ENCODE peak calls at places on chromosomes 6 and 20, in seven cellular contexts. H, S, E, O, I, W and D are unnamed samples.

GRCh38 chr20:24746351-24746685 is 202.8 kb upstream of the CST7 start:
- DNase-seq in H (no peak), S (no peak), E (no peak), O (peak), I (no peak), W (peak), D (no peak)

GRCh38 chr6:119284861-119285521 is 64.6 kb downstream of the MAN1A1 start:
- DNase-seq in H (no peak), S (peak), E (no peak), O (no peak), I (no peak), W (no peak), D (no peak)

GRCh38 chr6:152746172-152746553 is 4.4 kb upstream of the VIP start:
- DNase-seq in H (no peak), S (no peak), E (no peak), O (no peak), I (no peak), W (no peak), D (no peak)

GRCh38 chr20:50510706-50511401 is 671 bp downstream of the PTPN1 start:
- DNase-seq in H (no peak), S (no peak), E (no peak), O (no peak), I (no peak), W (no peak), D (peak)

GRCh38 chr6:15501806-15502450 is 160.9 kb downstream of the DTNBP1 start:
- DNase-seq in H (no peak), S (no peak), E (peak), O (no peak), I (peak), W (no peak), D (no peak)

GRCh38 chr6:17983712-17984111 is 3.7 kb downstream of the KIF13A start:
- DNase-seq in H (no peak), S (no peak), E (no peak), O (no peak), I (no peak), W (no peak), D (no peak)

GRCh38 chr6:100664274-100665040 is 199.7 kb upstream of the SIM1 start:
- DNase-seq in H (no peak), S (peak), E (no peak), O (no peak), I (peak), W (no peak), D (no peak)

GRCh38 chr20:1816384-1817381 is 78.5 kb upstream of the SIRPA start:
- DNase-seq in H (peak), S (no peak), E (no peak), O (no peak), I (no peak), W (no peak), D (no peak)

GRCh38 chr6:165573671-165574070 is 89.4 kb downstream of the PDE10A start:
- DNase-seq in H (no peak), S (no peak), E (peak), O (peak), I (no peak), W (no peak), D (peak)

GRCh38 chr6:10441004-10441654 is 26.3 kb upstream of the TFAP2A start:
- DNase-seq in H (peak), S (no peak), E (no peak), O (no peak), I (peak), W (no peak), D (no peak)

GRCh38 chr20:6685181-6685582 is 82.3 kb upstream of the BMP2 start:
- DNase-seq in H (no peak), S (no peak), E (no peak), O (no peak), I (no peak), W (no peak), D (no peak)

GRCh38 chr20:17808357-17808756 is 108.6 kb downstream of the BANF2 start:
- DNase-seq in H (peak), S (no peak), E (peak), O (peak), I (no peak), W (peak), D (no peak)

GRCh38 chr6:35452186-35453090 is at the start of gene FANCE:
- DNase-seq in H (peak), S (peak), E (peak), O (peak), I (peak), W (peak), D (peak)

GRCh38 chr6:46792635-46793034 is 554 bp upstream of the MEP1A start:
- DNase-seq in H (no peak), S (no peak), E (no peak), O (no peak), I (no peak), W (no peak), D (no peak)

GRCh38 chr6:125546827-125547226 is 202.6 kb upstream of the HEY2 start:
- DNase-seq in H (no peak), S (no peak), E (no peak), O (no peak), I (no peak), W (no peak), D (no peak)

GRCh38 chr6:68211242-68211795 is 423.8 kb upstream of the ADGRB3 start:
- DNase-seq in H (no peak), S (no peak), E (no peak), O (no peak), I (no peak), W (no peak), D (no peak)

GRCh38 chr20:47747663-47748031 is 37.6 kb downstream of the SULF2 start:
- DNase-seq in H (no peak), S (no peak), E (no peak), O (no peak), I (no peak), W (no peak), D (no peak)

GRCh38 chr6:135083992-135084915 is 29.6 kb upstream of the HBS1L start:
- DNase-seq in H (no peak), S (no peak), E (no peak), O (no peak), I (no peak), W (no peak), D (peak)

GRCh38 chr20:24961384-24962181 is 12.5 kb downstream of the CST7 start:
- DNase-seq in H (no peak), S (no peak), E (no peak), O (peak), I (no peak), W (no peak), D (no peak)

GRCh38 chr20:42742926-42743325 is 446.8 kb downstream of the PTPRT start:
- DNase-seq in H (no peak), S (no peak), E (no peak), O (no peak), I (no peak), W (no peak), D (no peak)

GRCh38 chr20:611047-611842 is 1.1 kb upstream of the TCF15 start:
- DNase-seq in H (no peak), S (no peak), E (no peak), O (no peak), I (no peak), W (no peak), D (no peak)

GRCh38 chr20:57001126-57001767 is 265.2 kb downstream of the BMP7 start:
- DNase-seq in H (no peak), S (no peak), E (no peak), O (no peak), I (no peak), W (no peak), D (no peak)

GRCh38 chr6:168169624-168170023 is 90.6 kb upstream of the FRMD1 start:
- DNase-seq in H (no peak), S (no peak), E (no peak), O (no peak), I (no peak), W (no peak), D (no peak)

GRCh38 chr6:167832497-167833395 is 6.0 kb downstream of the AFDN start:
- DNase-seq in H (no peak), S (peak), E (no peak), O (no peak), I (no peak), W (no peak), D (no peak)

GRCh38 chr6:128305976-128306375 is 214.4 kb downstream of the PTPRK start:
- DNase-seq in H (no peak), S (no peak), E (no peak), O (no peak), I (no peak), W (no peak), D (no peak)

GRCh38 chr6:41785689-41786450 is 1.6 kb upstream of the TOMM6 start:
- DNase-seq in H (no peak), S (no peak), E (no peak), O (no peak), I (no peak), W (no peak), D (no peak)

GRCh38 chr6:111776236-111777189 is 96.7 kb downstream of the FYN start:
- DNase-seq in H (no peak), S (peak), E (no peak), O (no peak), I (no peak), W (no peak), D (no peak)

GRCh38 chr20:43752051-43752360 is 25.2 kb upstream of the GTSF1L start:
- DNase-seq in H (no peak), S (no peak), E (no peak), O (no peak), I (no peak), W (no peak), D (no peak)

GRCh38 chr20:58344741-58345140 is 35.2 kb downstream of the RAB22A start:
- DNase-seq in H (no peak), S (no peak), E (no peak), O (no peak), I (no peak), W (no peak), D (no peak)

GRCh38 chr6:84758486-84758885 is 5.9 kb downstream of the TBX18 start:
- DNase-seq in H (no peak), S (no peak), E (no peak), O (no peak), I (no peak), W (no peak), D (no peak)

GRCh38 chr6:145798530-145798929 is 16.1 kb downstream of the FBXO30 start:
- DNase-seq in H (no peak), S (no peak), E (no peak), O (no peak), I (no peak), W (no peak), D (no peak)

GRCh38 chr20:10490706-10491105 is 55.6 kb downstream of the SLX4IP start:
- DNase-seq in H (no peak), S (no peak), E (no peak), O (no peak), I (no peak), W (no peak), D (no peak)

GRCh38 chr20:48416002-48416401 is 411.8 kb downstream of the PREX1 start:
- DNase-seq in H (no peak), S (peak), E (no peak), O (no peak), I (no peak), W (no peak), D (no peak)

GRCh38 chr20:10219452-10219791 is 792 bp downstream of the SNAP25 start:
- DNase-seq in H (no peak), S (peak), E (peak), O (peak), I (no peak), W (peak), D (peak)

GRCh38 chr6:1552296-1552761 is 57.4 kb upstream of the FOXC1 start:
- DNase-seq in H (no peak), S (peak), E (no peak), O (no peak), I (no peak), W (no peak), D (no peak)

GRCh38 chr6:112320561-112321300 is 26.4 kb upstream of the RFPL4B start:
- DNase-seq in H (no peak), S (no peak), E (no peak), O (no peak), I (no peak), W (no peak), D (no peak)

GRCh38 chr6:107128577-107128976 is 13.3 kb upstream of the BEND3 start:
- DNase-seq in H (no peak), S (no peak), E (no peak), O (no peak), I (no peak), W (no peak), D (no peak)

GRCh38 chr20:58102252-58102651 is 126.2 kb downstream of the ANKRD60 start:
- DNase-seq in H (peak), S (no peak), E (no peak), O (no peak), I (no peak), W (no peak), D (no peak)

DNA sequence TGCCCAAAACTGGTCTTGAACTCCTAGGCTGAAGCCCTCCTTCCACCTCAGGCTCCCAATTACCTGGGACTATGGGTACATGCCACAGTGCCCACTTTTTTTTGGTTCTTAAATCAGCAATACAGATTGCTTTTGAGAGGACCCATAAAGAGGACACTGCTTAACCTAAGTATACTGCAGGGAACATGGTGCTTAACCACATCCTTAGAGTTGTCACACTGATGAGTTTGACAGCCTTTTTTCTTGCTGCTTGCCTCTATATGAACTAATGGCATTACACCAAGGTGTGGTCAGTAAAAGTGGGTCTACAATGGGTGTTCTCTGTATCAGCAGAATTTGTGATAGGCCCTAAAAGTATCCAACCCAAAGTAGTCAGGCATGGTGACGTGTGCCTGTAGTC is 7.2 kb upstream of the SLC35D3 start:
- DNase-seq in H (no peak), S (no peak), E (no peak), O (no peak), I (no peak), W (no peak), D (no peak)
- H3K4me3 ChIP-seq in H (no peak), S (no peak), E (no peak), O (no peak), I (no peak), W (no peak), D (no peak)

GRCh38 chr6:14079971-14080370 is 37.6 kb upstream of the CD83 start:
- DNase-seq in H (no peak), S (no peak), E (no peak), O (no peak), I (no peak), W (no peak), D (no peak)

GRCh38 chr6:14082771-14083170 is 34.8 kb upstream of the CD83 start:
- DNase-seq in H (no peak), S (no peak), E (no peak), O (no peak), I (no peak), W (no peak), D (no peak)

GRCh38 chr6:14082287-14082686 is 35.3 kb upstream of the CD83 start:
- DNase-seq in H (no peak), S (no peak), E (no peak), O (no peak), I (no peak), W (no peak), D (no peak)

GRCh38 chr6:14077193-14077853 is 40.2 kb upstream of the CD83 start:
- DNase-seq in H (no peak), S (no peak), E (no peak), O (no peak), I (no peak), W (no peak), D (no peak)

DNA sequence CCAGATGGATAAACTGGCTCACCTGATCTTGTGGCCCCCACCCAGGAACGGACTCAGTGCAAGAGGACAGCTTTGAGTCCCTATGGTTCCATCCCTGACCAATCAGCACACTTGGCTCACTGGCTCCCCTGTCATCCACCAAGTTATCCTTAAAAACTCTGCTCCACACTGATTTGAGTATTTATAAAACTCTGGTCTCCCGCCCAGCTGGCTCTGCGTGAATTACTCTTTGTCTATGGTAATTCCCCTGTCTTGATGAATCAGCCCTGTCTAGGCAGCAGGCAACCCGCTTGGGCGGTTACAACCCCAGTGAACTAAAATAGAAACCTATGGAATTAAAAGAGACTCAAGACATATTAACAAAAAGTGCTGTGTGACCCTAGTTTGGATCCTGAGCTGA is 38.1 kb upstream of the CD83 start:
- DNase-seq in H (no peak), S (no peak), E (no peak), O (no peak), I (no peak), W (peak), D (no peak)
- H3K4me3 ChIP-seq in H (no peak), S (no peak), E (no peak), O (no peak), I (no peak), W (no peak), D (no peak)

GRCh38 chr6:156809034-156809433 is 31.9 kb downstream of the ARID1B start:
- DNase-seq in H (peak), S (peak), E (no peak), O (no peak), I (no peak), W (peak), D (no peak)

GRCh38 chr6:156807028-156807427 is 29.9 kb downstream of the ARID1B start:
- DNase-seq in H (no peak), S (no peak), E (no peak), O (no peak), I (no peak), W (no peak), D (no peak)

GRCh38 chr6:156808287-156808686 is 31.1 kb downstream of the ARID1B start:
- DNase-seq in H (no peak), S (peak), E (no peak), O (no peak), I (no peak), W (no peak), D (peak)

GRCh38 chr6:156807795-156808194 is 30.6 kb downstream of the ARID1B start:
- DNase-seq in H (no peak), S (no peak), E (no peak), O (no peak), I (no peak), W (no peak), D (no peak)

DNA sequence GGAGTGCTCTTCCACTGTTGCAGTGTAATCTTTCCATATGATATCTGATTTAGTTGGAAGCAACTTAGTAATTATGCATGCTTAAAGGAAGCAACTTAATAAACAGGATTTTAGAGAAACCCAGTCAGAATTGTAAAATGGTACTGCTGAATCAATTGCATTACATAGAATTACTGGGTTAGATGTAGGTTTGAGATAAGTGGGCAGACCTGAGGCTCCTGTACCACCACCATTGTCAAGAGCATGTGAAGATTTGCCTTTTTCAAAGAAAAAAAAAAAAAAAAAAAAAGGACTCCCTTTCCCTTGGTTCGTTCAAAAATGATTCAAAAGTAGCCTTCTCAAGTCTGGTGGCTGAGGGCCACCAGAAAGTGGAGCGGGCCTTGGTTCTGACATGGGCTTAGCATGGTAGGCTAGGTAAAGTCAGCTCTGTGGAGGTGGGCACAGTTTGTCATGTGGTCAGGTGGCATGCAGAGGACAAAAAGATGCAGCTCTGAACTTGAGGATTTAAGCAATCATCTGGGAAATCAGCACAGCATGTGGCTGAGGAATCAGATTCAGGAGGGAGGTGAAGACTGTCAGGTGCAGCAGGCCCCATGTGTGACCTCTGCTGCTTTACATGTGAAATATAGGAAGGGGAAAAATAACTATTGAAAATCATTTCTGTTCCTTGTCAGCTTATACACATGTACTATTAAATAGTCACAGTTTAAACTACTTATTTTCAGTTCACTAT is 32.4 kb downstream of the ARID1B start:
- DNase-seq in H (no peak), S (no peak), E (no peak), O (no peak), I (no peak), W (no peak), D (no peak)
- H3K4me3 ChIP-seq in H (no peak), S (no peak), E (no peak), O (no peak), I (no peak), W (no peak), D (no peak)

GRCh38 chr6:79005497-79005896 is 72.6 kb downstream of the PHIP start:
- DNase-seq in H (no peak), S (no peak), E (no peak), O (no peak), I (no peak), W (no peak), D (no peak)

GRCh38 chr6:79011940-79012339 is 66.1 kb downstream of the PHIP start:
- DNase-seq in H (no peak), S (no peak), E (no peak), O (no peak), I (no peak), W (no peak), D (no peak)

GRCh38 chr6:79005024-79005423 is 73.0 kb downstream of the PHIP start:
- DNase-seq in H (no peak), S (no peak), E (no peak), O (no peak), I (no peak), W (no peak), D (no peak)

GRCh38 chr6:79009819-79010218 is 68.2 kb downstream of the PHIP start:
- DNase-seq in H (no peak), S (no peak), E (no peak), O (no peak), I (no peak), W (no peak), D (no peak)

GRCh38 chr6:79010422-79010821 is 67.6 kb downstream of the PHIP start:
- DNase-seq in H (no peak), S (no peak), E (no peak), O (no peak), I (no peak), W (no peak), D (no peak)
- H3K4me3 ChIP-seq in H (no peak), S (no peak), E (no peak), O (no peak), I (no peak), W (no peak), D (no peak)

DNA sequence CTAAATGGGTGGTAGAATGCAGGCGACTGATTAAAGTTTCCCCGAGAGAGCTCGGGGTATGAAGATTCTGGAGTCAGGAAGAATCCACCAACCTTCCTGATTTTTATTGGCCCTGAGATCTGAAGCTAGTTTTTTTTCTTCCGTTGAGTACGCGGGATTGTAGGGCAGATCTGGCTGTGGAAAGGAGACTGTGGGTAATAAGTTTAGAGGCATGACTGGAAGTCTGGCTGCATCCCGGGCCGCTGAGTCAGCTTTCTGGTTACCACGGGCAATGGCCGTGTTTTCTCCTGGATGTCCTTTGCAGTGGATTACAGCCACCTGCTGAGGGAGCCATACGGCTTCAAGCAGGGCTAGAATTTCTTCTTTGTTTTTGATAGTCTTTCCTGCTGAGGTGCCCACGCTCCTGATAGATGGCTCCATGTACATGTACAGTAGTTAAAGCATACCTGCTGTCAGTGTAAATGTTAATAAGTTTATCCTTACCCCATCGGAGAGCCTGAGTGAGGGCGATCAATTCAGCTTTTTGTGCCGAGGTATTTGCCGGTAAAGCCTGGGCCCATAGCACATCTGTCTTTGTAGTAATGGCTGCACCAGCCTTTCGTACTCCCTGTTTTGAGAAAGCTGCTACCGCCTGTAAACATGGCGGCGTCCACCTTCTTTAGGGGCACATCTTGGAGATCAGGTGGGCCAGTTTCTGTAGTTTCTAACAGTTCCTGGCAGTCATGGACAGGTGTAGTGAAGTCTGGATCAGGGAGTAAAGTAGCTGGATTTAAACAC is 154.0 kb downstream of the TRIM27 start:
- DNase-seq in H (no peak), S (no peak), E (no peak), O (no peak), I (no peak), W (no peak), D (peak)
- H3K4me3 ChIP-seq in H (no peak), S (no peak), E (no peak), O (no peak), I (no peak), W (no peak), D (no peak)